ENCODE peak calls at places on chromosomes 11 and 22, in seven cellular contexts. E is HCT116, F is H1, D is HepG2, S is K562, R is SK-N-SH, H is GM12878. T is an unnamed sample. For H3K27me3, the result is how much of the 10 kb centered on the place peaks cover.

GRCh38 chr11:122176651-122177050 is 60.6 kb upstream of the BLID start:
- DNase-seq in F (no peak), D (no peak), R (no peak), S (no peak), E (no peak), H (no peak), T (no peak)

GRCh38 chr11:126452256-126452655 is 96.8 kb downstream of the ST3GAL4 start:
- DNase-seq in F (no peak), R (peak), H (no peak), S (no peak), D (no peak), E (no peak), T (no peak)

GRCh38 chr22:44915441-44915840 is 94.4 kb downstream of the PHF21B start:
- DNase-seq in H (no peak), R (no peak), E (no peak), D (no peak), F (no peak), S (no peak), T (no peak)

GRCh38 chr22:42814215-42814614 is 42.9 kb downstream of the ARFGAP3 start:
- DNase-seq in H (peak), R (no peak), D (peak), E (no peak), S (no peak), F (no peak), T (no peak)

GRCh38 chr22:19480173-19480568 is 451 bp downstream of the CDC45 start:
- DNase-seq in R (no peak), F (no peak), E (no peak), D (peak), H (no peak), S (peak), T (no peak)

GRCh38 chr22:46869848-46870441 is 107.5 kb downstream of the TBC1D22A start:
- DNase-seq in H (no peak), F (no peak), E (no peak), D (peak), R (no peak), S (no peak), T (no peak)

GRCh38 chr11:73519266-73519665 is 78.6 kb downstream of the FAM168A start:
- DNase-seq in D (no peak), S (no peak), F (no peak), R (no peak), E (no peak), H (no peak), T (no peak)

GRCh38 chr11:68545796-68546195 is 85.2 kb downstream of the PPP6R3 start:
- DNase-seq in D (no peak), R (no peak), H (no peak), E (no peak), F (no peak), S (no peak), T (no peak)

GRCh38 chr11:129006161-129006560 is 63.5 kb upstream of the TP53AIP1 start:
- DNase-seq in D (no peak), R (no peak), F (no peak), H (no peak), S (no peak), E (no peak), T (no peak)

GRCh38 chr11:5291207-5291838 is 10.4 kb downstream of the OR51B4 start:
- DNase-seq in H (no peak), D (peak), E (peak), R (peak), S (peak), F (no peak), T (peak)

GRCh38 chr11:96307748-96308133 is 35.3 kb downstream of the MAML2 start:
- DNase-seq in S (no peak), F (no peak), E (peak), D (no peak), R (no peak), H (no peak), T (peak)

GRCh38 chr11:83036701-83037100 is 35.0 kb downstream of the RAB30 start:
- DNase-seq in D (no peak), H (no peak), F (no peak), S (no peak), E (no peak), R (no peak), T (no peak)

GRCh38 chr22:41382098-41382578 is 396 bp downstream of the TEF start:
- DNase-seq in D (no peak), F (no peak), R (peak), E (no peak), H (no peak), S (peak), T (no peak)

GRCh38 chr11:8715501-8715900 is 32.9 kb downstream of the RPL27A start:
- DNase-seq in D (no peak), F (no peak), S (no peak), H (no peak), E (no peak), R (no peak), T (no peak)

GRCh38 chr11:127126956-127127355 is 126.4 kb upstream of the KIRREL3 start:
- DNase-seq in F (no peak), R (no peak), D (no peak), S (no peak), E (no peak), H (no peak), T (no peak)

GRCh38 chr11:68313574-68314202 is 1.3 kb downstream of the LRP5 start:
- DNase-seq in R (peak), H (no peak), D (peak), F (no peak), E (no peak), S (peak), T (no peak)

GRCh38 chr22:42644422-42645340 is 4.3 kb upstream of the ATP5MGL start:
- DNase-seq in F (no peak), R (no peak), S (no peak), D (no peak), E (no peak), H (no peak), T (no peak)

GRCh38 chr11:558503-558902 is 2.0 kb downstream of the LMNTD2 start:
- DNase-seq in R (no peak), H (no peak), E (no peak), S (no peak), D (no peak), F (no peak), T (no peak)

GRCh38 chr11:14422052-14422813 is 63.2 kb upstream of the RRAS2 start:
- DNase-seq in F (peak), E (peak), D (peak), R (peak), H (no peak), S (peak), T (peak)

GRCh38 chr11:78339483-78339882 is 78.1 kb downstream of the GAB2 start:
- DNase-seq in D (no peak), F (no peak), E (no peak), S (peak), R (no peak), H (no peak), T (no peak)

GRCh38 chr11:46431211-46431610 is 39.6 kb upstream of the CHRM4 start:
- DNase-seq in F (no peak), E (no peak), S (no peak), D (no peak), R (no peak), H (no peak), T (no peak)

GRCh38 chr11:13721760-13722159 is 53.3 kb downstream of the FAR1 start:
- DNase-seq in D (no peak), E (no peak), S (no peak), R (no peak), H (no peak), F (no peak), T (no peak)

GRCh38 chr11:14308114-14308896 is 50.7 kb downstream of the RRAS2 start:
- DNase-seq in S (peak), H (no peak), D (peak), E (peak), R (peak), F (no peak), T (no peak)

GRCh38 chr22:46508391-46508999 is 28.9 kb downstream of the CELSR1 start:
- DNase-seq in F (no peak), R (no peak), E (no peak), S (no peak), H (no peak), D (no peak), T (no peak)

GRCh38 chr11:65558785-65559509 is 788 bp upstream of the LTBP3 start:
- DNase-seq in F (no peak), S (no peak), R (peak), D (no peak), H (no peak), E (no peak), T (no peak)

GRCh38 chr11:130514316-130514715 is 65.9 kb downstream of the ADAMTS15 start:
- DNase-seq in R (no peak), F (peak), D (no peak), E (no peak), S (no peak), H (no peak), T (no peak)

GRCh38 chr11:68661697-68662603 is 22.4 kb upstream of the GAL start:
- DNase-seq in H (no peak), S (no peak), D (no peak), E (no peak), F (no peak), R (peak), T (no peak)

GRCh38 chr11:85663080-85663729 is 1.7 kb downstream of the CREBZF start:
- DNase-seq in F (no peak), D (no peak), R (no peak), H (no peak), E (no peak), S (no peak), T (no peak)

GRCh38 chr11:33652001-33652400 is 48.6 kb downstream of the C11orf91 start:
- DNase-seq in S (no peak), H (no peak), E (no peak), R (no peak), F (no peak), D (no peak), T (no peak)

GRCh38 chr22:37157516-37158289 is 8.0 kb upstream of the IL2RB start:
- DNase-seq in S (no peak), E (peak), R (no peak), H (no peak), F (no peak), D (no peak), T (no peak)

GRCh38 chr22:43437871-43438475 is 26.2 kb downstream of the MPPED1 start:
- DNase-seq in R (no peak), D (no peak), F (no peak), E (no peak), H (no peak), S (no peak), T (no peak)

GRCh38 chr11:77197626-77198320 is 69.7 kb downstream of the MYO7A start:
- DNase-seq in H (no peak), E (no peak), D (no peak), S (no peak), R (no peak), F (no peak), T (no peak)
- TF ChIP-seq POLR2AphosphoS5 in H (no peak), E (no peak), D (no peak), S (no peak), R (no peak), F (no peak), T (no peak)

GRCh38 chr11:62401781-62402180 is 17.1 kb upstream of the SCGB1A1 start:
- DNase-seq in R (no peak), H (no peak), D (no peak), S (no peak), E (no peak), F (no peak), T (no peak)

GRCh38 chr11:62402226-62402625 is 16.6 kb upstream of the SCGB1A1 start:
- DNase-seq in R (no peak), H (no peak), F (no peak), S (no peak), E (no peak), D (no peak), T (no peak)

GRCh38 chr11:62401356-62401755 is 17.5 kb upstream of the SCGB1A1 start:
- DNase-seq in H (no peak), S (no peak), F (no peak), R (no peak), E (no peak), D (no peak), T (no peak)

GRCh38 chr11:62404435-62404834 is 14.4 kb upstream of the SCGB1A1 start:
- DNase-seq in E (no peak), S (no peak), R (no peak), D (no peak), H (no peak), F (no peak), T (no peak)

GRCh38 chr11:62402994-62403393 is 15.8 kb upstream of the SCGB1A1 start:
- DNase-seq in S (no peak), D (no peak), H (no peak), F (no peak), R (no peak), E (no peak), T (no peak)
- H3K27me3 ChIP-seq in S (under half), D (under half), H (under half), F (under half), R (under half), E (under half), T (under half)

GRCh38 chr11:77299528-77299993 is 1.9 kb downstream of the GDPD4 start:
- DNase-seq in H (no peak), S (peak), E (peak), D (peak), F (no peak), R (no peak), T (peak)
- TF ChIP-seq SIN3A in H (no peak), S (no peak), E (no peak), D (no peak), F (no peak), R (no peak), T (no peak)

DNA sequence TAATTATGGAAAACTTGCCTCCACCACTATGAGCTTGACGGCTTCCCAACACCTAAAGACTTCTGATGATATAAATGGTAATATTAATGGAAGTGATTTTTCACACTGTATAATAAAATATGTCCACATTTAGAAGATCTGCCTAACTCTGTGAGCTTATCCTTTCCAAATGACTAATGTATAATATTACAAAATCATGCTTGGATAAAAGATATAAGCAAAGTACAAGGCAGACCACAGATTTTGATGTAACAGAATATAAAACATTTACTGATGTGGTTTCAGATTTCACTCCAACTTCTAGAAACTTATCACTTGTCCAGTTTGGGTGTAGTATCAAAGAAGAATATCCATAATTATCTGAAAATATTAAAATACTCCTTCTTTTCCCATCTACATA is 36.9 kb downstream of the GALNT18 start:
- DNase-seq in E (no peak), D (no peak), H (no peak), R (no peak), S (no peak), F (no peak), T (no peak)
- TF ChIP-seq POLR2AphosphoS5 in E (no peak), D (no peak), H (no peak), R (no peak), S (no peak), F (no peak), T (no peak)

DNA sequence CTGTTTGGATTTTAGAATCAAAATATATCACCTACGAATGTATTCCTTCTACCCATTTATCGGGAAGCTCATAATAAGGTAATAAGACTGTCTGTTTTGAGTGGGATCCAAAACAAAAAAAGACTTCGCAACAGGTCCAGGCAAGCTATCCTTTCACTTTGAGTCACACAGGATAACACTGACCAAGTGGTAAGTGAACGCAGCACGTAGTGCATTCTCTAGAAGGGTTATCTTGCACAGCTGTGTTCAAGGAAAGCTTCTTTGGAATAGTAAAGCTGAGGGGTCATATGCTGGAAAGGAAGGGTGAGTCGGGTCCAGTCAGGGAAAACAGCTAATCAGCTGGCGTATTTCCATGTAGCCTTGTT is 22.3 kb upstream of the NRGN start:
- DNase-seq in R (no peak), E (no peak), F (no peak), S (no peak), H (no peak), D (no peak), T (no peak)
- H3K27me3 ChIP-seq in R (under half), E (half or more), F (half or more), S (half or more), H (under half), D (half or more), T (half or more)

DNA sequence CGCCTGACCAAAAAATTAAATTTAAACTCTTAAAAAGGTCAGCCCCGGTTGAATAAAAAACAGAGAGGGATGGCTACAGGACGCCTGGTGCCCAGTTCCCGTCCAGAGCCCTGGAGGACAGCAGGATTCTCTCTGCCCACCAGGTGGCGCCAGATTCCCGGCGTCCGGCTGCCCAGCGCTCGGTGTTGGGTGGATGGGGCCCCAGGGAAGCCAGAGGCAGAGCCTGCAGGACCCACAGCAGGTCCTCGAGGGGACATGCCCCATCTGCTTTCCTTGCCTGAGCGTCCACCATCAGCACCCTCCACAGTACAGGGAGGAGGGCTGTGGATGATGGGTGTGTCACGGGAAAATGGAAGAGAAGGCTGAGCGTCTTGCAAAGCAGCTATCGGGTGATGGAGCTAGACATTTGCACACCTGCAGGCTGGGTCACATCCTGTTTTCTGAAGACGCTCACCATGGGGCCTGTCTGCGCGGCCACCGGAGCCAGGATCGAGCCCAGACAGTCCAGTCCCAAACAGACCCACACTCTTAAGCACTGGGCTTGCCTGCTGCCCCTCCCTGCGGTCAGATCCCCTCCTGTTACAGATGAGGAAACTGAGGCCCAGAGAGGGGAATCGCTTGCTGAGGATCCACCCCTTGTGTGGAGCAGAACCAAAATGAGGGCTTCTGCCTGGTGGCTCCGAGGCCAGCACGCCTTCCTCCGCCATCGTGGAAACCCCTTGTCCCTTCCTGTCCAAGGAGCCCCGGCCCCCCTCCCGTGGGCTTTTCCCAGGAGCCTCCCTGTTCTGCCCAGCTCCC is 18.5 kb upstream of the CBX7 start:
- DNase-seq in R (peak), E (peak), S (peak), F (peak), H (peak), D (peak), T (peak)
- TF ChIP-seq SIN3A in R (no peak), E (no peak), S (no peak), F (no peak), H (no peak), D (no peak), T (no peak)

GRCh38 chr11:11141019-11141418 is 212.0 kb downstream of the CSNK2A3 start:
- DNase-seq in F (no peak), H (no peak), R (no peak), E (no peak), S (no peak), D (no peak), T (no peak)
- TF ChIP-seq POLR2AphosphoS5 in F (no peak), H (no peak), R (no peak), E (no peak), S (no peak), D (no peak), T (no peak)